ENCODE peak calls at places on chromosomes 16 and 17, in four cellular contexts. One of them, this sample, is unnamed.

GRCh38 chr16:48607056-48607825 is 2.7 kb downstream of the N4BP1 start:
- DNase-seq in neuronal stem cell: no peak
- DNase-seq in mesenchymal stem cell: peak
- DNase-seq in H1: no peak
- DNase-seq in this sample: no peak

GRCh38 chr16:57844416-57845030 is 42.2 kb upstream of the KIFC3 start:
- DNase-seq in H1: no peak
- DNase-seq in neuronal stem cell: no peak
- DNase-seq in mesenchymal stem cell: no peak
- DNase-seq in this sample: no peak

GRCh38 chr17:5912927-5913565 is 157.1 kb upstream of the WSCD1 start:
- DNase-seq in neuronal stem cell: no peak
- DNase-seq in H1: no peak
- DNase-seq in mesenchymal stem cell: no peak
- DNase-seq in this sample: no peak

GRCh38 chr17:81074440-81074839 is 39.5 kb downstream of the BAIAP2 start:
- DNase-seq in H1: no peak
- DNase-seq in neuronal stem cell: no peak
- DNase-seq in mesenchymal stem cell: no peak
- DNase-seq in this sample: no peak

GRCh38 chr17:64155751-64156544 is 26.0 kb upstream of the ERN1 start:
- DNase-seq in mesenchymal stem cell: peak
- DNase-seq in neuronal stem cell: no peak
- DNase-seq in H1: no peak
- DNase-seq in this sample: no peak

GRCh38 chr17:15298176-15298575 is 33.0 kb upstream of the PMP22 start:
- DNase-seq in neuronal stem cell: no peak
- DNase-seq in mesenchymal stem cell: peak
- DNase-seq in H1: no peak
- DNase-seq in this sample: no peak

GRCh38 chr16:17224350-17224749 is 246.4 kb downstream of the XYLT1 start:
- DNase-seq in neuronal stem cell: no peak
- DNase-seq in mesenchymal stem cell: no peak
- DNase-seq in H1: no peak
- DNase-seq in this sample: no peak

GRCh38 chr17:17669081-17669850 is 12.0 kb upstream of the RAI1 start:
- DNase-seq in neuronal stem cell: no peak
- DNase-seq in mesenchymal stem cell: no peak
- DNase-seq in H1: no peak
- DNase-seq in this sample: no peak

GRCh38 chr16:86002178-86002577 is 103.2 kb downstream of the IRF8 start:
- DNase-seq in mesenchymal stem cell: no peak
- DNase-seq in H1: no peak
- DNase-seq in neuronal stem cell: no peak
- DNase-seq in this sample: no peak

GRCh38 chr16:588639-588888 is 1.3 kb upstream of the RAB40C start:
- DNase-seq in mesenchymal stem cell: peak
- DNase-seq in neuronal stem cell: no peak
- DNase-seq in H1: no peak
- DNase-seq in this sample: no peak

GRCh38 chr16:1003551-1004347 is 22.2 kb downstream of the SOX8 start:
- DNase-seq in neuronal stem cell: no peak
- DNase-seq in H1: no peak
- DNase-seq in mesenchymal stem cell: peak
- DNase-seq in this sample: no peak

GRCh38 chr16:59905628-59906027 is 1171.5 kb upstream of the GOT2 start:
- DNase-seq in H1: no peak
- DNase-seq in mesenchymal stem cell: no peak
- DNase-seq in neuronal stem cell: no peak
- DNase-seq in this sample: no peak

GRCh38 chr17:70366421-70366820 is 197.1 kb downstream of the KCNJ2 start:
- DNase-seq in mesenchymal stem cell: no peak
- DNase-seq in neuronal stem cell: no peak
- DNase-seq in H1: peak
- DNase-seq in this sample: peak

GRCh38 chr17:49817993-49818392 is 29.5 kb downstream of the KAT7 start:
- DNase-seq in mesenchymal stem cell: no peak
- DNase-seq in neuronal stem cell: no peak
- DNase-seq in H1: no peak
- DNase-seq in this sample: no peak

GRCh38 chr17:57892820-57893595 is 43.2 kb upstream of the MRPS23 start:
- DNase-seq in neuronal stem cell: peak
- DNase-seq in H1: no peak
- DNase-seq in mesenchymal stem cell: peak
- DNase-seq in this sample: peak

GRCh38 chr17:32497431-32498205 is 10.8 kb downstream of the CDK5R1 start:
- DNase-seq in neuronal stem cell: no peak
- DNase-seq in mesenchymal stem cell: peak
- DNase-seq in H1: no peak
- DNase-seq in this sample: peak
- H2AFZ ChIP-seq in neuronal stem cell: peak
- H2AFZ ChIP-seq in mesenchymal stem cell: no peak
- H2AFZ ChIP-seq in H1: no peak
- H2AFZ ChIP-seq in this sample: no peak

DNA sequence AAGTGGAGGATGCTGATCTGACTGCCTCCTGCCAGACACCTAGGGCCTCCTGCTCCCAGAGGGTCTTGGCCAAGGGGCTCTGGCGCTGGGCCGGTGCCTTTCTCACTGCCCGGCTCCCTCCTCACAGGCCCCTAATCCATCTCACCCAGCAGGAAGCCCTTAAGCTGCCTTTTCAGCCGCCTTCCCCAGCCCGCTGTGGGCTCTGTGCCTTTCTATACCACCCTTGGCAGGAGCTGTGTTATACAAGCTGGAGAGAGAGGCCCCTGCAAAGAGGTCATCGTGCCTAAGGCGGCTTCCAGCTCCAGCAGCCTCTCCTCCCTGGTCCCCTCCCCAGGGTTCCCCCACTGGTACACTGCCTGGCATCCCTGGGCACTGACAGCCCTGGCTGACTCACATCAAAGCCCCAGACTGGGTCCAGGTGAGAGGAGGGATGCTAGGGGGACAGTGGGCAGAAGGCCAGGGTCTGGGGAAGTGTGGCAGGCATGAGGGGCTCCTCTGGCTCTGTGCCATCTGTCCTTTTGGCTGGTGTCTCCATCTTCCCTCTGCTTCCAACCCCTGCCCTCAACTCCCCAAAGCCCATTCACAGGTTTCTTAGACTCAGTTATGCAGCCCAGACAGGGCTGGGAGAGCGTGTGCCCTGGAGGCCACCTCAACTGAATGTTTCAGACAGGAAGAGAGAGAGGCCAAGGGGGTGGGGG is 15.3 kb upstream of the FZD2 start:
- DNase-seq in H1: no peak
- DNase-seq in mesenchymal stem cell: no peak
- DNase-seq in neuronal stem cell: no peak
- DNase-seq in this sample: peak
- H2BK12ac ChIP-seq in H1: peak
- H2BK12ac ChIP-seq in mesenchymal stem cell: peak
- H2BK12ac ChIP-seq in neuronal stem cell: peak
- H2BK12ac ChIP-seq in this sample: peak

DNA sequence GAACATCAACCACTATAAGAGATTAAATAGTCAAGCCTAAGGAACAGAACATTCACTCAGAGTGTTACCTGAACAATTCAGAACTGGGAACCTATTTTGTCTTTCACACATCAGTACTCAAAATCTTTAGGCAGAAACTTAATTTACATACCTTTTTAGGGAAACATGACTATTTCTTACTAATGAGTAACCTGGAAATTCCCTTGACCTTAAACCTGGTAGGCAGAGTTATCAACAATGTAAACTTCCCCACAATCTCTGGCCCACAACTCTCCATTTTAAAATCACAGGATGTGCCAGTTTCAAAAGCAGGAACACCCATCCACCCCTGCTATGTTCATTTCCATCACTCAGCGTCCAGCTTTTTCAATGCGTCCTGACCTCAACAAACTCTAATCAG is 132.9 kb upstream of the ANKFN1 start:
- DNase-seq in mesenchymal stem cell: no peak
- DNase-seq in H1: no peak
- DNase-seq in neuronal stem cell: no peak
- DNase-seq in this sample: no peak
- H2AFZ ChIP-seq in mesenchymal stem cell: no peak
- H2AFZ ChIP-seq in H1: no peak
- H2AFZ ChIP-seq in neuronal stem cell: no peak
- H2AFZ ChIP-seq in this sample: no peak

DNA sequence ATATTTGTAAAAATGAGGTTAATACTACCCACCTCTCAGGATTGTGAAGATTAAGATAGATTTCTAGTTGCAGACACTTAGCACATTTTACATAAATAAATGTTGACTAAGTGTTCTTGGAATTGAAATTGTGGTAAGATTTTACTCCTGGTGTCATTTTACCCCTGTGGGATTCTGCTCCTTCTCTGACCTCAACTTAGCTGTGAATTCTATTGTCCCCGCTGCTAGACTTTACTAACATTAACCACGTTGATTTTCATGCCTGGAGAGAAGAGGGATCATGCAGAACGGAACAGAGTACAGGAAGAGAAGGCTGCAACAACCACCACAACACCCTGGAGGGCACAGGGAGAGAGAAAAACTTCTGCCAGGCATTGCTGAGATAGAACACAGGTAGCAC is 2.1 kb upstream of the TOM1L1 start:
- DNase-seq in neuronal stem cell: no peak
- DNase-seq in H1: no peak
- DNase-seq in mesenchymal stem cell: no peak
- DNase-seq in this sample: no peak
- H2BK12ac ChIP-seq in neuronal stem cell: no peak
- H2BK12ac ChIP-seq in H1: peak
- H2BK12ac ChIP-seq in mesenchymal stem cell: no peak
- H2BK12ac ChIP-seq in this sample: no peak

GRCh38 chr16:4691666-4692412 is 1.5 kb upstream of the NUDT16L1 start:
- DNase-seq in neuronal stem cell: no peak
- DNase-seq in mesenchymal stem cell: no peak
- DNase-seq in H1: no peak
- DNase-seq in this sample: no peak

GRCh38 chr16:4693296-4693955 is at the start of gene NUDT16L1:
- DNase-seq in mesenchymal stem cell: peak
- DNase-seq in H1: peak
- DNase-seq in neuronal stem cell: peak
- DNase-seq in this sample: peak

GRCh38 chr16:4693956-4694663 is 748 bp downstream of the NUDT16L1 start:
- DNase-seq in mesenchymal stem cell: peak
- DNase-seq in neuronal stem cell: no peak
- DNase-seq in H1: no peak
- DNase-seq in this sample: peak

GRCh38 chr16:4690946-4691665 is 2.3 kb upstream of the NUDT16L1 start:
- DNase-seq in neuronal stem cell: no peak
- DNase-seq in H1: no peak
- DNase-seq in mesenchymal stem cell: no peak
- DNase-seq in this sample: no peak

GRCh38 chr16:4692460-4693295 is 684 bp upstream of the NUDT16L1 start:
- DNase-seq in mesenchymal stem cell: peak
- DNase-seq in H1: no peak
- DNase-seq in neuronal stem cell: no peak
- DNase-seq in this sample: no peak
- H2AFZ ChIP-seq in mesenchymal stem cell: peak
- H2AFZ ChIP-seq in H1: no peak
- H2AFZ ChIP-seq in neuronal stem cell: peak
- H2AFZ ChIP-seq in this sample: no peak

GRCh38 chr16:87791295-87792204 is 25.8 kb upstream of the KLHDC4 start:
- DNase-seq in H1: no peak
- DNase-seq in mesenchymal stem cell: no peak
- DNase-seq in neuronal stem cell: no peak
- DNase-seq in this sample: peak
- H2BK12ac ChIP-seq in H1: no peak
- H2BK12ac ChIP-seq in mesenchymal stem cell: no peak
- H2BK12ac ChIP-seq in neuronal stem cell: peak
- H2BK12ac ChIP-seq in this sample: no peak

GRCh38 chr17:37792787-37793186 is 47.9 kb upstream of the HNF1B start:
- DNase-seq in mesenchymal stem cell: peak
- DNase-seq in H1: no peak
- DNase-seq in neuronal stem cell: no peak
- DNase-seq in this sample: no peak

GRCh38 chr17:37791434-37791833 is 46.6 kb upstream of the HNF1B start:
- DNase-seq in mesenchymal stem cell: peak
- DNase-seq in H1: no peak
- DNase-seq in neuronal stem cell: no peak
- DNase-seq in this sample: peak

GRCh38 chr17:37797206-37797605 is 52.3 kb upstream of the HNF1B start:
- DNase-seq in mesenchymal stem cell: peak
- DNase-seq in H1: no peak
- DNase-seq in neuronal stem cell: no peak
- DNase-seq in this sample: no peak

GRCh38 chr17:37791985-37792384 is 47.1 kb upstream of the HNF1B start:
- DNase-seq in H1: no peak
- DNase-seq in neuronal stem cell: no peak
- DNase-seq in mesenchymal stem cell: no peak
- DNase-seq in this sample: no peak

DNA sequence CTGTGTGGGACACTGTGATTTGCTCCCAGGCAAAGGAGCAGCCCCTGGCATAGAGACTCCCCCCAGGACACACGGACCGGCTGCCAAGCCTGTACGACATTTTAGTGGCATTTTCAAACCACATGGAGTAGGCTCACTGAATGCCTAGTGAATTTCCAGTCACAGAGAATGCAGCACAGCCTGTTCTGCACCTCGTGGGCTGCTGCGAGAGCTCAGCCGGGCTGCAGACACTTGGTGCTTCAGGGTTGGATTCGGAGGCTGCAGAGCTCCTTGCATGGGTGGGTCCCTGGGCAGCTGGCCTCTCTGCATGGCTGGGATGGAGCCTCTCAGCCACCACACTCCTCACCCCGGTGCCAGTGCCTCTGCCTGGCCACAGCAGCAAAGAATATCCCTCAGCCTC is 51.2 kb upstream of the HNF1B start:
- DNase-seq in H1: no peak
- DNase-seq in neuronal stem cell: no peak
- DNase-seq in mesenchymal stem cell: no peak
- DNase-seq in this sample: no peak
- H2AFZ ChIP-seq in H1: no peak
- H2AFZ ChIP-seq in neuronal stem cell: no peak
- H2AFZ ChIP-seq in mesenchymal stem cell: no peak
- H2AFZ ChIP-seq in this sample: no peak

DNA sequence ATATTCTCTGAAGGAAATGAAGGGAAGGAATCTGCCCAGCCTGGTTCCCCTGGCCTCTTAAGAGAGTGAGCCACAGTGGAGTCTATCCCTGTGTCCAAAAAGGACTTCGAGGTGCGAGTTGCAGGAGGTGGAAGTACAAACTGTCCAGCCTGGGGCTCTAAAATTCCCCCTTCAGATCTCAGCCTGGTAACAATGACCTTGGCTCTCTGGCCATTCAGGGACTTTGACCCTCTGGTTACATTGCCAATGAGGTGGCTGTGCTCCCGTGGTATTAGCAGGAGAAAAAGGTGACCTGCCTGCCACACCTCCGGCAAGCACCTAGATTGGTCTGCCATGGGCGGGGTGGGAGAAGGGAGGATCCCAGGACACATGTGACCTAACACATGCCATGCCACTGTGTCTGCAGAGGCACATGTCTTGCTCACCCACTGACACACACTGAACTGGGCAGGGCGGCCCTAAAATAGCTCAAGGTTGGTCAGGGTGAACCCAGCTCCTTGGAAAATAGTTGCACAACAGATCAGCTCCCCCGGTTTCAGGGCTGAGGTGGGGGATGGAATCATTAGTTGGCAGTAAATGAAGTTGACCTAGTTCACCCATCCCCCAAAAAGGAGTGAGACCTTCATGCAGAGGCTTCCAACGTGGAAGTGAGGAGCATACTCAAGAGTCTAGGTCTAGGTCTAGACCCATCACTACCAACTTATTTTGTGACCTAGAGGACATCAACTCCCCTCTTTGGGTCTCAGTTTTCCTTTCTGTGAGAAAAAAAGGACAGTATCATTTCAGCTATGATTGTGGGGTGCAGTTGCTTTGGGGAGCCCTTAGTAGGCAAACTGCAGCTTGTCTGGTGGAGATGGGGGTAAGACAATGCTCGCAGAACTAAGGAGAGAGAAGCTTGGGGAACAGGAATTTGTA is 2.2 kb downstream of the NR1D1 start:
- DNase-seq in neuronal stem cell: no peak
- DNase-seq in H1: no peak
- DNase-seq in mesenchymal stem cell: peak
- DNase-seq in this sample: no peak
- H2BK12ac ChIP-seq in neuronal stem cell: no peak
- H2BK12ac ChIP-seq in H1: peak
- H2BK12ac ChIP-seq in mesenchymal stem cell: peak
- H2BK12ac ChIP-seq in this sample: peak